ENCODE peak calls at places on chromosomes 16 and 17, in ten cellular contexts. I, L, G, F, R, S, U, J, K and V are unnamed samples.
A peak's percentile ranks its signal among the peaks of the same experiment; 100 is the strongest.

GRCh38 chr17:64216030-64216384 is 47.1 kb downstream of the TEX2 start:
- DNase-seq in I (no peak), L (no peak), G (no peak), F (no peak), R (no peak), S (no peak), U (no peak), J (no peak), K (no peak), V (no peak)

GRCh38 chr16:75726390-75726789 is at the start of gene CPHXL:
- DNase-seq in I (no peak), L (no peak), G (no peak), F (no peak), R (no peak), S (no peak), U (no peak), J (no peak), K (no peak), V (no peak)

GRCh38 chr17:45841883-45842525 is 2.7 kb upstream of the SPPL2C start:
- DNase-seq in I (no peak), L (peak; percentile 13), G (no peak), F (no peak), R (no peak), S (no peak), U (no peak), J (no peak), K (no peak), V (no peak)

GRCh38 chr17:21194688-21195087 is 19.3 kb downstream of the TMEM11 start:
- DNase-seq in I (no peak), L (no peak), G (no peak), F (no peak), R (peak; percentile 37), S (no peak), U (peak; percentile 77), J (no peak), K (no peak), V (peak; percentile 45)

GRCh38 chr16:48138543-48138942 is 17.2 kb downstream of the ABCC12 start:
- DNase-seq in I (no peak), L (no peak), G (no peak), F (no peak), R (no peak), S (no peak), U (no peak), J (no peak), K (no peak), V (no peak)

GRCh38 chr16:51556694-51557327 is 405.7 kb upstream of the SALL1 start:
- DNase-seq in I (no peak), L (peak; percentile 10), G (no peak), F (peak; percentile 23), R (peak; percentile 83), S (peak; percentile 90), U (no peak), J (no peak), K (peak; percentile 79), V (peak; percentile 39)

GRCh38 chr17:71494045-71494444 is 626.8 kb upstream of the SOX9 start:
- DNase-seq in I (no peak), L (no peak), G (no peak), F (no peak), R (no peak), S (no peak), U (no peak), J (no peak), K (no peak), V (no peak)

GRCh38 chr17:44353656-44354331 is 8.7 kb downstream of the GRN start:
- DNase-seq in I (peak; percentile 77), L (peak; percentile 23), G (no peak), F (peak; percentile 41), R (no peak), S (no peak), U (no peak), J (no peak), K (no peak), V (no peak)

GRCh38 chr16:81265658-81266451 is 27.4 kb downstream of the BCO1 start:
- DNase-seq in I (no peak), L (peak; percentile 45), G (no peak), F (peak; percentile 85), R (peak; percentile 82), S (no peak), U (peak; percentile 91), J (no peak), K (no peak), V (peak; percentile 66)

GRCh38 chr16:81265052-81265451 is 26.6 kb downstream of the BCO1 start:
- DNase-seq in I (no peak), L (no peak), G (no peak), F (no peak), R (no peak), S (no peak), U (no peak), J (no peak), K (no peak), V (no peak)

GRCh38 chr16:81261049-81261648 is 22.7 kb downstream of the BCO1 start:
- DNase-seq in I (peak; percentile 60), L (no peak), G (no peak), F (no peak), R (no peak), S (no peak), U (no peak), J (peak; percentile 29), K (peak; percentile 52), V (no peak)

GRCh38 chr16:81264386-81264785 is 25.9 kb downstream of the BCO1 start:
- DNase-seq in I (no peak), L (no peak), G (no peak), F (no peak), R (no peak), S (no peak), U (no peak), J (no peak), K (no peak), V (no peak)

DNA sequence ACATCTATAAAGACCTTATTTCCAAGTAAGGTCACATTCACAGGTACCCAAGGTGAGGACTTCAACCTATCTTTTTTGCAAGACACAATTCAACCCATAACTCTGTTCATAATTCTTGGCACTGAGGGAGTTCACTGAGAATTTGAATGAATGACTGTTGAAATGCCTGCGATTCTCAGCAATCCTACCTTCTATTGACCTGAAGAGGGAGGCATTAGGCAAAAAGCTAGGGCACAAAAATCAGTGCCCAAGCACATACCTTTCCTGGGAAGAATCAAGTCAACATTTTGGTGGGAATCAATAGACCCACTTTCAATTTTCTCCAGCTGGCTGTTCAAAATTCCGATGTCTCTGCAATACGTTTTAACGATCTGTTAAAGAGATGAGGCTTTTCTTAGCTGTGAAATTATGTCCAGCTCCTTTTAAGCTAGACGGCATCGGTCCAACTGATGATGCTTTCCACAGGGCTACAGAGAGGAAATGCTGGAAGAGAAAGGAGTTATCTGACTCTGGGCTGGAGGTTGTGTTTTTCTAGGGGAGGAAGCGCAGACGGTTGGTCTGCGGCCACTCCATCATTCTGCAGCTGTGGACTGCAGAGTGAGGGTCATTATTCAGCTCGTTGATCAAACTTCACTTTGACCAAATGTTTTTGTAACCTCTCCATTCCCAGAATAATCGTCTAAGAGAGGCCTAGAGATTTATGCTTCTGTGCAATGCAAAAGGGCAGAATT is 25.1 kb downstream of the BCO1 start:
- DNase-seq in I (no peak), L (peak; percentile 44), G (no peak), F (no peak), R (peak; percentile 80), S (no peak), U (no peak), J (no peak), K (no peak), V (no peak)
- TF ChIP-seq CTCF in I (no peak), L (no peak), G (no peak), F (no peak), R (no peak), S (no peak), U (no peak), J (no peak), K (no peak), V (no peak)

GRCh38 chr16:88769617-88770458 is 15.2 kb downstream of the PIEZO1 start:
- DNase-seq in I (peak; percentile 84), L (peak; percentile 65), G (no peak), F (peak; percentile 61), R (no peak), S (no peak), U (no peak), J (no peak), K (peak; percentile 66), V (no peak)

GRCh38 chr16:88768041-88768876 is 16.8 kb downstream of the PIEZO1 start:
- DNase-seq in I (no peak), L (peak; percentile 52), G (no peak), F (peak; percentile 60), R (peak; percentile 63), S (no peak), U (peak; percentile 53), J (no peak), K (no peak), V (no peak)

GRCh38 chr16:88771294-88771772 is 13.7 kb downstream of the PIEZO1 start:
- DNase-seq in I (no peak), L (no peak), G (no peak), F (no peak), R (no peak), S (no peak), U (no peak), J (no peak), K (no peak), V (no peak)

GRCh38 chr16:88772871-88773811 is 11.9 kb downstream of the PIEZO1 start:
- DNase-seq in I (no peak), L (peak; percentile 79), G (no peak), F (peak; percentile 66), R (no peak), S (no peak), U (peak; percentile 75), J (no peak), K (no peak), V (no peak)

GRCh38 chr16:88770459-88771293 is 14.3 kb downstream of the PIEZO1 start:
- DNase-seq in I (no peak), L (peak; percentile 70), G (no peak), F (peak; percentile 75), R (peak; percentile 76), S (no peak), U (peak; percentile 77), J (peak; percentile 78), K (no peak), V (no peak)
- TF ChIP-seq POLR2A in I (no peak), L (peak; percentile 10), G (no peak), F (peak; percentile 9), R (peak; percentile 33), S (no peak), U (no peak), J (no peak), K (no peak), V (no peak)

GRCh38 chr16:28139530-28139929 is 72.2 kb downstream of the XPO6 start:
- DNase-seq in I (no peak), L (no peak), G (no peak), F (no peak), R (no peak), S (no peak), U (no peak), J (no peak), K (peak; percentile 22), V (no peak)
- TF ChIP-seq CTCF in I (no peak), L (no peak), G (no peak), F (peak; percentile 18), R (no peak), S (no peak), U (peak; percentile 46), J (no peak), K (no peak), V (no peak)

DNA sequence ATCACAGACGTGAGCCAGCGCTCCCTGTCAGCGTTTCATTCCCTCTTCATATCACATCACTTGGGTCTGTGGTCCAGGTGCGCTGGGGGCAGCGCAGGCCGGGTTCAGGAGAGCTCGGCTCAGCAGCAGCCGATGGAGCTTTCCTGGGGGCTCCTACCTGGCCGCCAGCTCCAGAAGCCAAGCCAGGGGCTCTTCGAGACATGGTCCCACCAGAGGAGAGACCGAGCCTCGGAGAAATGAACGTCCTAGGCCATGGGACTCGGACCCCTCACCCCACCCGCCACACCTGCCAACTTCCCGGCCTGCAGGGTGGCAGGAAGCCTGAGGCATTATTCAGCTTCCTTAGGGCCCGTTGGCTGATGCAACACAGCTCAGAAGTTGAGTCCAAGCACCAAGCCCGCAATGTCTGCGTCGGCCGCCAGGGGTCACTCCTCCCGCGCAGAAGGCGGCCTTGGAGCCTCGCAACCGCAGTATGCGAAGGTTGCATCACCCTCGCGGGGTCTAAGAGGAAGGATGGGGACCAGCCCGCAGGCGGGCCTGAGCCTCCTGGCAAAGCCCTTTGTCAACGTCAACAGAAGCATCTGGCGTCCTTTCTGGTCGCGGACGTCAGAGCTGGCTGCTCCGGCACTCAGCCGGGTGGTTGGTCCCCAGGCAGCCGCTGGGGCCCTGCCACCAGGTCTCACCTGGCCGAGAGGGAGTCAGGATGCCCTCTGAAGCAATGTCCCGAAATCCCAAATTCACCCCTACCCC is 13.2 kb upstream of the KLHDC4 start:
- DNase-seq in I (peak; percentile 99), L (peak; percentile 92), G (peak; percentile 50), F (peak; percentile 93), R (peak; percentile 74), S (peak; percentile 98), U (peak; percentile 89), J (peak; percentile 94), K (peak; percentile 85), V (peak; percentile 93)
- TF ChIP-seq POLR2A in I (peak; percentile 47), L (no peak), G (no peak), F (no peak), R (peak; percentile 13), S (no peak), U (no peak), J (no peak), K (no peak), V (peak; percentile 15)